ENCODE peak calls at places on chromosomes 6 and 20, in ten cellular contexts. N is endothelial cell, M is transverse colon, T is CD14-positive monocyte, P is esophagus squamous epithelium, L is astrocyte of the spinal cord, W is H1, G is RWPE2, S is A549, R is cardiac muscle cell. B is an unnamed sample.

GRCh38 chr6:71349976-71350615 is 61.5 kb downstream of the OGFRL1 start:
- DNase-seq in N (no peak), M (no peak), T (no peak), P (no peak), L (peak; percentile 65), W (no peak), G (no peak), S (no peak), R (no peak), B (no peak)

GRCh38 chr20:34558320-34559202 is at the start of gene MAP1LC3A:
- DNase-seq in N (peak; percentile 92), M (peak; percentile 96), T (peak; percentile 96), P (peak; percentile 41), L (peak; percentile 97), W (peak; percentile 97), G (peak; percentile 100), S (peak; percentile 91), R (peak; percentile 90), B (peak; percentile 91)

GRCh38 chr6:38640216-38640909 is 634 bp upstream of the BTBD9 start:
- DNase-seq in N (no peak), M (peak; percentile 9), T (no peak), P (no peak), L (no peak), W (no peak), G (no peak), S (peak; percentile 33), R (no peak), B (peak; percentile 15)

GRCh38 chr6:2378046-2378657 is 132.7 kb upstream of the GMDS start:
- DNase-seq in N (no peak), M (no peak), T (no peak), P (no peak), L (no peak), W (no peak), G (no peak), S (no peak), R (no peak), B (no peak)

GRCh38 chr6:139129284-139129683 is 5.6 kb upstream of the HECA start:
- DNase-seq in N (no peak), M (no peak), T (no peak), P (no peak), L (peak; percentile 73), W (no peak), G (no peak), S (no peak), R (no peak), B (no peak)

GRCh38 chr6:6749791-6750434 is 161.4 kb downstream of the LY86 start:
- DNase-seq in N (no peak), M (peak; percentile 72), T (peak; percentile 85), P (no peak), L (peak; percentile 75), W (peak; percentile 59), G (no peak), S (peak; percentile 72), R (peak; percentile 20), B (no peak)

GRCh38 chr20:63269724-63270123 is 2.9 kb upstream of the ARFGAP1 start:
- DNase-seq in N (no peak), M (no peak), T (no peak), P (no peak), L (no peak), W (no peak), G (no peak), S (no peak), R (no peak), B (no peak)

GRCh38 chr6:109834595-109835437 is 143.3 kb upstream of the GPR6 start:
- DNase-seq in N (no peak), M (no peak), T (no peak), P (no peak), L (no peak), W (no peak), G (no peak), S (no peak), R (no peak), B (no peak)

GRCh38 chr6:143064996-143065683 is 4.5 kb downstream of the AIG1 start:
- DNase-seq in N (no peak), M (no peak), T (no peak), P (no peak), L (peak; percentile 39), W (no peak), G (no peak), S (no peak), R (no peak), B (no peak)

GRCh38 chr20:22582386-22582959 is 1.9 kb downstream of the FOXA2 start:
- DNase-seq in N (peak; percentile 23), M (no peak), T (no peak), P (no peak), L (no peak), W (peak; percentile 73), G (no peak), S (no peak), R (no peak), B (no peak)

GRCh38 chr6:6758915-6759654 is 170.6 kb downstream of the LY86 start:
- DNase-seq in N (peak; percentile 71), M (peak; percentile 61), T (peak; percentile 75), P (no peak), L (peak; percentile 68), W (peak; percentile 74), G (no peak), S (peak; percentile 30), R (peak; percentile 75), B (peak; percentile 22)

GRCh38 chr6:36120539-36120938 is 9.8 kb upstream of the MAPK13 start:
- DNase-seq in N (no peak), M (peak; percentile 75), T (peak; percentile 88), P (no peak), L (no peak), W (no peak), G (no peak), S (no peak), R (no peak), B (no peak)

GRCh38 chr6:49915035-49915434 is 48.7 kb upstream of the CRISP1 start:
- DNase-seq in N (no peak), M (no peak), T (no peak), P (no peak), L (no peak), W (no peak), G (no peak), S (no peak), R (peak; percentile 87), B (no peak)

GRCh38 chr20:62891111-62891510 is 29.5 kb upstream of the TCFL5 start:
- DNase-seq in N (no peak), M (no peak), T (no peak), P (no peak), L (no peak), W (no peak), G (peak; percentile 81), S (no peak), R (no peak), B (no peak)

DNA sequence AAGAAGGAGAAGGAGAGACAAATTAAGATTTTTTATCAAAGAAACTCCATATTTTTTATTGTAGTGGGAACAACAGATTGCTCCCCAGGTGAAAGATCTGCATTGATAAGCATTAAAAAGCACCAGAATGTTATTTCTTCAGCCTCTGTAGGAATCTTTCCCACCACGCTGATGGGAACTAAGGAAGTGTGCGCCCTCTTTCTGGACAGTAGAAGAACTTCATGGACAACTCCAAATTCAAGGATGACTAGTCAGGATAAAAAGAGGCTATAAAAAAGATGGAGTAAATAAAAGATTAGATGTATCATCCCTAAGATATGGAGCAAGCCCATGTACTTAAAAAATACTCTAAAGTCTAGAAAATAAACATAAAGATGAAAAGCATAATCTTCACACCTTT is 45.8 kb upstream of the PAK5 start:
- DNase-seq in N (no peak), M (no peak), T (no peak), P (no peak), L (no peak), W (no peak), G (no peak), S (no peak), R (peak; percentile 2), B (no peak)
- TF ChIP-seq CTCF in N (no peak), M (no peak), T (no peak), P (no peak), L (no peak), W (no peak), G (peak; percentile 22), S (no peak), R (no peak), B (no peak)

GRCh38 chr20:14838663-14839650 is 501.5 kb upstream of the FLRT3 start:
- DNase-seq in N (no peak), M (no peak), T (no peak), P (no peak), L (peak; percentile 42), W (no peak), G (no peak), S (no peak), R (no peak), B (no peak)
- TF ChIP-seq CTCF in N (no peak), M (no peak), T (no peak), P (no peak), L (no peak), W (no peak), G (no peak), S (no peak), R (no peak), B (no peak)

GRCh38 chr6:105458061-105458460 is 55.2 kb upstream of the PREP start:
- DNase-seq in N (no peak), M (no peak), T (no peak), P (no peak), L (no peak), W (no peak), G (no peak), S (no peak), R (no peak), B (no peak)
- TF ChIP-seq CTCF in N (no peak), M (no peak), T (no peak), P (no peak), L (no peak), W (no peak), G (no peak), S (no peak), R (no peak), B (no peak)

DNA sequence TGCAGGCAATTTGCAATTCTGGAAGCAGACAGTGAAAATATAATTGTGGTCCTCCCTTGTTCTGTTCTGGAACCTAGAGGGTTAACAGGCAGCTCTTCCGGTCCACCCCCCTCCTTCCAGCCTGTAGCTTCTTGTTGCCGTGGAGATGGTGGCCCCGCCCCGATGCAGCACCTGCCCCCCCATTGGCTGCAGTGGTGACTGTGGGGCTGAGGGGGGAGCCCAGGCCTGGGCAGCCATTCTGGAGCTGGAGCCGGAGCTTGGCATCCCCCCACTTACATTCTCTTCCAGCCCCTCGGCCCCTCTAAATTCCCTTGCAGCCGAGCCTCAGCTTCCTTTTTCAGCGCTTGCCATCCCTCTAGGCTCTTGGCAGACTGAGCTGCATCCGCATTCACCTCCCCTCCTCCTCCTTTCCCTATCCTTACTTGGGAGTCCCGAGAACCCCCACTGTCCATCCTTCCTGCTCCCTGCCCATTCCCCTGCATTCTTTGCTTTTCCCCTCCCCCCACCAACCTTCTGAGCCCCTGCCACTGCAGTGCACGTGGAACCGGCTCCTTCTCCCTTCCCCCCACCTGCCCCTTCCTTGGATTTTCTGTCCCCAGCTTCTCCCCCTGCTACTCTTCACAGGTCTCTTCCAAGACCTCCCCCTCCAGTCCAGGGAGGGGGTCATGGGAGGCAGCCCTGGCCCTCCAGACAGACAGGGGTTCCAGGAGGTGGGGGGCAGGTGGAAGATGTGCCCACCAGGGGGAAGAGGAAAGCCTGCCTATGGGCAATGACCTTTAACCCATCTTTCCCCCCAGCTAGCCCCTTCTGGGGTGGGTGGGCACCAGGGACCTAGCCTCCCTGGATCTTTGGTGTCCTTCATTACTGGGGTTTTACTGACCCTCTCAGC is 11.4 kb downstream of the SYNGAP1 start:
- DNase-seq in N (peak; percentile 84), M (peak; percentile 68), T (no peak), P (no peak), L (peak; percentile 55), W (peak; percentile 93), G (no peak), S (peak; percentile 81), R (peak; percentile 86), B (peak; percentile 69)
- TF ChIP-seq CTCF in N (no peak), M (no peak), T (no peak), P (no peak), L (no peak), W (no peak), G (no peak), S (no peak), R (no peak), B (no peak)

GRCh38 chr6:136582702-136583471 is 32.7 kb upstream of the MAP7 start:
- DNase-seq in N (no peak), M (no peak), T (no peak), P (no peak), L (peak; percentile 84), W (no peak), G (no peak), S (peak; percentile 50), R (no peak), B (no peak)
- TF ChIP-seq CTCF in N (peak; percentile 83), M (peak; percentile 68), T (peak; percentile 78), P (peak; percentile 52), L (peak; percentile 47), W (no peak), G (peak; percentile 84), S (peak; percentile 68), R (peak; percentile 48), B (no peak)